ENCODE peak calls at places on chromosomes 11 and 22, in nine cellular contexts. Y, O, N, Z, C, B, J, M and W are unnamed samples.

GRCh38 chr11:72141066-72141465 is 5.5 kb downstream of the FOLR3 start:
- DNase-seq in Y (peak), O (no peak), N (peak), Z (no peak), C (no peak), B (peak), J (peak), M (no peak), W (peak)

GRCh38 chr11:67507242-67507890 is 596 bp downstream of the CDK2AP2 start:
- DNase-seq in Y (peak), O (no peak), N (no peak), Z (peak), C (no peak), B (peak), J (peak), M (no peak), W (peak)

GRCh38 chr11:117410861-117411725 is 83.4 kb downstream of the CEP164 start:
- DNase-seq in Y (no peak), O (no peak), N (no peak), Z (no peak), C (no peak), B (no peak), J (no peak), M (no peak), W (peak)

GRCh38 chr11:3109921-3110706 is 52.9 kb upstream of the CARS1 start:
- DNase-seq in Y (peak), O (no peak), N (peak), Z (peak), C (peak), B (peak), J (peak), M (peak), W (peak)

GRCh38 chr22:31122532-31123291 is at the start of gene INPP5J:
- DNase-seq in Y (peak), O (no peak), N (peak), Z (peak), C (peak), B (peak), J (peak), M (no peak), W (peak)

GRCh38 chr22:41488076-41488475 is 19.2 kb downstream of the ACO2 start:
- DNase-seq in Y (no peak), O (no peak), N (no peak), Z (no peak), C (no peak), B (no peak), J (no peak), M (no peak), W (no peak)

GRCh38 chr11:59185412-59185811 is 13.5 kb downstream of the DTX4 start:
- DNase-seq in Y (peak), O (no peak), N (peak), Z (no peak), C (no peak), B (no peak), J (no peak), M (no peak), W (no peak)

GRCh38 chr11:46588131-46588530 is 5.7 kb downstream of the AMBRA1 start:
- DNase-seq in Y (peak), O (no peak), N (peak), Z (peak), C (no peak), B (no peak), J (no peak), M (no peak), W (no peak)

GRCh38 chr22:46250783-46251125 is 661 bp upstream of the CDPF1 start:
- DNase-seq in Y (no peak), O (no peak), N (no peak), Z (no peak), C (no peak), B (no peak), J (no peak), M (no peak), W (no peak)

GRCh38 chr11:100328626-100329340 is 358.3 kb upstream of the ARHGAP42 start:
- DNase-seq in Y (no peak), O (no peak), N (peak), Z (no peak), C (no peak), B (peak), J (no peak), M (no peak), W (no peak)

GRCh38 chr11:130606781-130607511 is 158.5 kb downstream of the ADAMTS15 start:
- DNase-seq in Y (peak), O (peak), N (peak), Z (peak), C (no peak), B (peak), J (no peak), M (no peak), W (no peak)

GRCh38 chr22:19554834-19555404 is 30.7 kb upstream of the CLDN5 start:
- DNase-seq in Y (peak), O (no peak), N (peak), Z (peak), C (no peak), B (peak), J (peak), M (peak), W (peak)

GRCh38 chr11:122863704-122864326 is 18.7 kb upstream of the JHY start:
- DNase-seq in Y (peak), O (no peak), N (peak), Z (peak), C (no peak), B (peak), J (peak), M (peak), W (peak)

GRCh38 chr22:40261783-40262182 is 84.1 kb downstream of the TNRC6B start:
- DNase-seq in Y (no peak), O (no peak), N (no peak), Z (no peak), C (no peak), B (no peak), J (no peak), M (no peak), W (no peak)

GRCh38 chr11:112793416-112793815 is 167.8 kb upstream of the NCAM1 start:
- DNase-seq in Y (no peak), O (no peak), N (no peak), Z (no peak), C (no peak), B (no peak), J (no peak), M (no peak), W (no peak)

GRCh38 chr22:39530692-39531331 is 1.7 kb downstream of the RPS19BP1 start:
- DNase-seq in Y (peak), O (no peak), N (peak), Z (no peak), C (no peak), B (peak), J (peak), M (no peak), W (peak)

GRCh38 chr11:125036933-125037332 is 26.2 kb upstream of the SLC37A2 start:
- DNase-seq in Y (peak), O (no peak), N (peak), Z (no peak), C (no peak), B (peak), J (peak), M (no peak), W (peak)

GRCh38 chr11:110738641-110739040 is 26.4 kb upstream of the ARHGAP20 start:
- DNase-seq in Y (no peak), O (no peak), N (no peak), Z (no peak), C (no peak), B (no peak), J (peak), M (no peak), W (no peak)
- TF ChIP-seq CTCF in Y (no peak), O (no peak), N (no peak), Z (no peak), C (no peak), B (no peak), J (no peak), M (no peak), W (no peak)

GRCh38 chr11:18536195-18536594 is 9.5 kb upstream of the TSG101 start:
- DNase-seq in Y (no peak), O (no peak), N (no peak), Z (no peak), C (no peak), B (no peak), J (no peak), M (no peak), W (no peak)

GRCh38 chr11:18540207-18541009 is 13.7 kb upstream of the TSG101 start:
- DNase-seq in Y (peak), O (no peak), N (peak), Z (no peak), C (no peak), B (peak), J (peak), M (no peak), W (no peak)
- TF ChIP-seq CTCF in Y (peak), O (peak), N (no peak), Z (peak), C (peak), B (peak), J (peak), M (no peak), W (peak)

GRCh38 chr11:32154275-32154674 is 63.4 kb downstream of the RCN1 start:
- DNase-seq in Y (peak), O (no peak), N (peak), Z (no peak), C (no peak), B (peak), J (peak), M (no peak), W (no peak)
- TF ChIP-seq CTCF in Y (peak), O (no peak), N (peak), Z (no peak), C (no peak), B (no peak), J (no peak), M (no peak), W (peak)

GRCh38 chr11:17389205-17389956 is 922 bp upstream of the KCNJ11 start:
- DNase-seq in Y (peak), O (peak), N (peak), Z (peak), C (peak), B (no peak), J (peak), M (peak), W (peak)

GRCh38 chr11:17387280-17387679 is 1.2 kb downstream of the KCNJ11 start:
- DNase-seq in Y (no peak), O (no peak), N (no peak), Z (no peak), C (peak), B (no peak), J (no peak), M (no peak), W (peak)

GRCh38 chr11:17387811-17388210 is 648 bp downstream of the KCNJ11 start:
- DNase-seq in Y (no peak), O (no peak), N (no peak), Z (no peak), C (peak), B (no peak), J (no peak), M (no peak), W (peak)

GRCh38 chr11:17389957-17390649 is 1.6 kb upstream of the KCNJ11 start:
- DNase-seq in Y (no peak), O (no peak), N (no peak), Z (no peak), C (peak), B (no peak), J (no peak), M (no peak), W (peak)

GRCh38 chr11:17388609-17389204 is at the start of gene KCNJ11:
- DNase-seq in Y (no peak), O (no peak), N (no peak), Z (no peak), C (no peak), B (no peak), J (no peak), M (no peak), W (no peak)
- TF ChIP-seq CTCF in Y (no peak), O (no peak), N (no peak), Z (no peak), C (no peak), B (no peak), J (no peak), M (no peak), W (no peak)

GRCh38 chr11:25794804-25795203 is 537.1 kb upstream of the ANO3 start:
- DNase-seq in Y (no peak), O (no peak), N (no peak), Z (no peak), C (no peak), B (no peak), J (no peak), M (no peak), W (peak)
- TF ChIP-seq CTCF in Y (no peak), O (no peak), N (no peak), Z (no peak), C (no peak), B (no peak), J (no peak), M (no peak), W (no peak)

GRCh38 chr11:75472081-75472732 is 39.2 kb upstream of the KLHL35 start:
- DNase-seq in Y (no peak), O (no peak), N (no peak), Z (no peak), C (peak), B (no peak), J (no peak), M (no peak), W (peak)

GRCh38 chr11:75471134-75471943 is 38.3 kb upstream of the KLHL35 start:
- DNase-seq in Y (no peak), O (no peak), N (no peak), Z (no peak), C (peak), B (no peak), J (no peak), M (no peak), W (no peak)

GRCh38 chr11:75469785-75470405 is 36.9 kb upstream of the KLHL35 start:
- DNase-seq in Y (no peak), O (no peak), N (no peak), Z (no peak), C (no peak), B (no peak), J (no peak), M (no peak), W (peak)

GRCh38 chr11:75468534-75469340 is 35.7 kb upstream of the KLHL35 start:
- DNase-seq in Y (peak), O (no peak), N (peak), Z (peak), C (peak), B (peak), J (peak), M (no peak), W (peak)

GRCh38 chr11:75470681-75471080 is 37.7 kb upstream of the KLHL35 start:
- DNase-seq in Y (no peak), O (no peak), N (no peak), Z (no peak), C (peak), B (no peak), J (no peak), M (no peak), W (peak)
- TF ChIP-seq CTCF in Y (no peak), O (no peak), N (no peak), Z (no peak), C (no peak), B (no peak), J (no peak), M (no peak), W (no peak)

DNA sequence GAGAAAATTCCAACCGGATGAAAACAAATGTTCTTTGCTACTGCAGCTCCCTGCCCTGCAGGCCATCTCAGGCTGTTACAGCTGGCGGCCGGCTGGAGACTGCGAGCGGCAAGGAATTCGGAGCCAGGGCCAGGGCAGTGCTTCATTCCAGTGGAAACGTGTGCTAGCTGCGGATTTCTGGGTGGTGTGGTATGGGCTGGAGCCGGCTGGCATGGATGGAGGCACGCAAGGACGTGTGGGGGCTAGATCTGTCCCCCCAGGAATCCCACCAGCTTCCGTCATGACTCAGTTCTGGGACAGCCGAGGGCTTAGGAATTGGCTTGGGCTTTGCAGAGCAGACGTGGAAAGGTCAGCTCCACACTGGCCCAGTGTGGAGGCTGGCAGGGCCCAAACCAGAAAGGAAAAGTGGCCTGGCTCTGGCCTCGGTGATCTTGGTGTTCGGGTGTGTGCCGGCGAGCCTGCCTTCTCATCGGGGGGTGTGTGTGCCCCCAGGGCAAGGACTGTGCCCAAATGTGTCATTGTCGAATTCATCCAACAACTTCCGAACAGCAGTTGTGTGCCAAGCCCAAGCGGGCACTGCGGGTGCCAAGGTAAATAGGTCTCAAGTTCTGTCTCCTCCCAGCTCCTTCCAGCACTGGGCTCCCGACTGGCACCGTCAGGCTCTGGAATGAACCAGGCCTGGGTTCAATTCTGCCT is 48.1 kb upstream of the SHISAL1 start:
- DNase-seq in Y (peak), O (no peak), N (peak), Z (peak), C (peak), B (peak), J (peak), M (no peak), W (peak)
- TF ChIP-seq CTCF in Y (peak), O (peak), N (peak), Z (no peak), C (no peak), B (no peak), J (peak), M (no peak), W (peak)

GRCh38 chr11:44326615-44327475 is 16.9 kb upstream of the ALX4 start:
- DNase-seq in Y (no peak), O (no peak), N (no peak), Z (no peak), C (peak), B (peak), J (peak), M (no peak), W (peak)
- TF ChIP-seq CTCF in Y (peak), O (no peak), N (no peak), Z (no peak), C (no peak), B (no peak), J (no peak), M (no peak), W (no peak)

GRCh38 chr22:27242111-27242436 is 559.5 kb downstream of the MN1 start:
- DNase-seq in Y (no peak), O (no peak), N (no peak), Z (no peak), C (no peak), B (no peak), J (no peak), M (no peak), W (no peak)

GRCh38 chr22:27240298-27240885 is 561.2 kb downstream of the MN1 start:
- DNase-seq in Y (no peak), O (no peak), N (no peak), Z (no peak), C (no peak), B (no peak), J (no peak), M (no peak), W (peak)

GRCh38 chr22:27242474-27242873 is 559.1 kb downstream of the MN1 start:
- DNase-seq in Y (no peak), O (no peak), N (no peak), Z (no peak), C (no peak), B (no peak), J (no peak), M (no peak), W (no peak)

GRCh38 chr22:27242917-27243589 is 558.5 kb downstream of the MN1 start:
- DNase-seq in Y (no peak), O (no peak), N (no peak), Z (no peak), C (no peak), B (no peak), J (no peak), M (no peak), W (no peak)

GRCh38 chr22:27241430-27242110 is 560.0 kb downstream of the MN1 start:
- DNase-seq in Y (no peak), O (no peak), N (no peak), Z (peak), C (peak), B (no peak), J (no peak), M (no peak), W (peak)
- TF ChIP-seq CTCF in Y (no peak), O (no peak), N (no peak), Z (no peak), C (no peak), B (no peak), J (no peak), M (no peak), W (no peak)